ENCODE peak calls at places on chromosomes 11 and 22, in seven cellular contexts. J, P, A, H, W, N and L are unnamed samples.

GRCh38 chr11:122267602-122268001 is 151.6 kb upstream of the BLID start:
- DNase-seq in A (no peak), N (peak; percentile 71), W (peak; percentile 87), P (peak; percentile 21), J (no peak), H (peak; percentile 56), L (no peak)

GRCh38 chr11:75244052-75244814 is 3.7 kb downstream of the TPBGL start:
- DNase-seq in W (no peak), J (no peak), A (no peak), P (peak; percentile 2), H (no peak), N (no peak), L (no peak)

GRCh38 chr22:29190915-29191314 is 14.8 kb upstream of the EMID1 start:
- DNase-seq in H (no peak), N (no peak), P (no peak), A (no peak), J (no peak), W (no peak), L (no peak)

GRCh38 chr11:61777234-61778090 is 14.9 kb downstream of the TMEM258 start:
- DNase-seq in W (peak; percentile 11), H (no peak), N (no peak), A (no peak), J (no peak), P (peak; percentile 60), L (no peak)

GRCh38 chr11:86869966-86870570 is 69.7 kb downstream of the PRSS23 start:
- DNase-seq in W (peak; percentile 47), J (peak; percentile 53), H (peak; percentile 63), P (peak; percentile 69), A (peak; percentile 51), N (peak; percentile 58), L (peak; percentile 79)

GRCh38 chr11:94171693-94172440 is 43.2 kb downstream of the PANX1 start:
- DNase-seq in P (peak; percentile 39), H (peak; percentile 50), J (peak; percentile 39), A (peak; percentile 49), W (no peak), N (peak; percentile 60), L (peak; percentile 79)

GRCh38 chr22:17569971-17570511 is 6.7 kb downstream of the SLC25A18 start:
- DNase-seq in H (peak; percentile 4), J (no peak), W (peak; percentile 39), N (peak; percentile 17), A (no peak), P (no peak), L (no peak)

GRCh38 chr11:126181939-126182730 is 29.3 kb downstream of the RPUSD4 start:
- DNase-seq in H (no peak), P (no peak), A (no peak), J (no peak), N (no peak), W (no peak), L (no peak)

GRCh38 chr11:115085461-115086220 is 407.3 kb downstream of the NXPE2 start:
- DNase-seq in H (no peak), W (peak; percentile 28), J (no peak), A (no peak), P (peak; percentile 75), N (no peak), L (no peak)

GRCh38 chr11:88359529-88359928 is 22.0 kb upstream of the CTSC start:
- DNase-seq in W (no peak), H (no peak), A (no peak), N (no peak), P (no peak), J (peak; percentile 23), L (no peak)

GRCh38 chr11:33454264-33454663 is 197.1 kb downstream of the HIPK3 start:
- DNase-seq in P (peak; percentile 62), H (no peak), W (no peak), N (no peak), A (no peak), J (no peak), L (no peak)

GRCh38 chr11:8584096-8584495 is 9.9 kb downstream of the STK33 start:
- DNase-seq in A (no peak), P (no peak), J (no peak), W (peak; percentile 83), H (peak; percentile 47), N (no peak), L (no peak)

GRCh38 chr11:35304393-35304790 is 115.0 kb downstream of the SLC1A2 start:
- DNase-seq in J (no peak), A (no peak), P (no peak), N (peak; percentile 55), H (peak; percentile 88), W (peak; percentile 74), L (no peak)

GRCh38 chr22:30044369-30044768 is 35.9 kb upstream of the HORMAD2 start:
- DNase-seq in J (no peak), W (peak; percentile 99), A (no peak), P (peak; percentile 45), N (peak; percentile 71), H (peak; percentile 93), L (no peak)

GRCh38 chr22:37623075-37624016 is 14.7 kb downstream of the GGA1 start:
- DNase-seq in P (peak; percentile 94), H (peak; percentile 43), W (no peak), A (peak; percentile 75), J (peak; percentile 79), N (peak; percentile 44), L (peak; percentile 86)

GRCh38 chr11:64935634-64936081 is at the start of gene GPHA2:
- DNase-seq in N (peak; percentile 15), W (no peak), H (no peak), P (no peak), A (peak; percentile 39), J (no peak), L (peak; percentile 82)

GRCh38 chr11:514606-515005 is 7.6 kb upstream of the RNH1 start:
- DNase-seq in A (no peak), N (no peak), P (no peak), H (no peak), J (no peak), W (no peak), L (no peak)
- H2AFZ ChIP-seq in A (no peak overlapping the region), N (no peak overlapping the region), P (no peak overlapping the region), H (no peak overlapping the region), J (no peak overlapping the region), W (no peak overlapping the region), L (no peak overlapping the region)

GRCh38 chr11:46335858-46336600 is 11.2 kb upstream of the DGKZ start:
- DNase-seq in H (no peak), A (no peak), P (no peak), J (no peak), N (peak; percentile 11), W (no peak), L (peak; percentile 74)
- H2AFZ ChIP-seq in H (peak overlapping the region; percentile 2), A (peak overlapping the region; percentile 72), P (no peak overlapping the region), J (no peak overlapping the region), N (no peak overlapping the region), W (no peak overlapping the region), L (no peak overlapping the region)

DNA sequence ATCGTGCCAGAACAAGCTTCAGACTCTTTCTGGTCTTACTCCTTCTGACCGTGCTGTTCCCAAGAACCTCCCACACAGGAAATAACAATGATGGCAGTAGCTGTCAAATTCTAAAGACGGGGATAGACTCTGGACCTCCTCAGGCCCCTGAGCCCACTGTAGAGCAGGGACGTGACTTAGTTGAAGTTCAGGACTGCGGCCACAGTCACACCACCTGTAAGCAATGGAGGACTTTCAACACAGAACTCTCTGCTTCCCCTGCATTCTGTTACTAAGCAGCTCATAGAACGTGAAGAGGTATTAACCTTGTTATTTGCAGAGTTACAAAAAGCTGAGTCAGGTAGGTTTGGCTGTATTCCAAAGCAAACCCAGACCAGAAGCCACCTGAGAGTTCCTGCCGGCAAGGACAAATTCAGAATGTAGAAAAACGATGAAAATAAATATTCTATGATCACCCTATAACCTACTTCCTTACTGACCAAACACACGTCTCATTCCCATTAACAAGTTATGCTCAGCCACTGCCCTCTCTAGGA is 12.7 kb downstream of the TMEM45B start:
- DNase-seq in N (peak; percentile 99), J (no peak), H (no peak), P (no peak), A (no peak), W (no peak), L (no peak)
- H2AFZ ChIP-seq in N (no peak overlapping the region), J (no peak overlapping the region), H (no peak overlapping the region), P (no peak overlapping the region), A (no peak overlapping the region), W (no peak overlapping the region), L (no peak overlapping the region)

DNA sequence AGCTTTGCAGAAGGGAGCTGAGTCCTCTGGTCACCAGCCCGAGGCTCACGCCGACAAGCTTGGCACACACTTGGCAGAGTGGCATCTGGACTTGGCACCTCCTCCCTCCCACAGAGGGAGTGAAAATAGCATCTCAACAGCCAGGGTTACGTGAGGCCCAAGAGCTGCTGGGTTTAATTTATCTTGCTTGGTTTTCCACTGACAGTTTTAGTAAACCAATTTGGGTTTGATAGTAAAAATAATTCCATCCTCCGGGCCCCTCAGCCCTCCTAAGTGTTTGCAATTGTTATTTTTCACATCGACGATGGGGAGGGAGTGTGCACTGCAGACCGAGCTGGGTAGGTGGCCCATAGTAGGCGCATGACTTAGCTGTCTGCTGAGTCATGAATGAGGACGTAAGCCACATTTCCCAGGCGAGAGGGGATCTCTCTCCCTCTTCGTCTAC is 107.6 kb upstream of the ASPHD2 start:
- DNase-seq in N (peak; percentile 31), W (peak; percentile 87), P (no peak), H (peak; percentile 45), A (no peak), J (no peak), L (no peak)
- H2AFZ ChIP-seq in N (no peak overlapping the region), W (no peak overlapping the region), P (no peak overlapping the region), H (no peak overlapping the region), A (no peak overlapping the region), J (no peak overlapping the region), L (no peak overlapping the region)

GRCh38 chr22:32707971-32708370 is 93.5 kb upstream of the TIMP3 start:
- DNase-seq in W (no peak), J (no peak), H (no peak), A (no peak), P (no peak), N (no peak), L (no peak)
- H2AFZ ChIP-seq in W (no peak overlapping the region), J (no peak overlapping the region), H (no peak overlapping the region), A (no peak overlapping the region), P (no peak overlapping the region), N (no peak overlapping the region), L (no peak overlapping the region)

GRCh38 chr11:111925953-111926352 is 7.2 kb downstream of the C11orf52 start:
- DNase-seq in N (no peak), H (no peak), W (no peak), A (no peak), J (no peak), P (no peak), L (no peak)
- H2AFZ ChIP-seq in N (peak overlapping the region; percentile 74), H (peak overlapping the region; percentile 98), W (no peak overlapping the region), A (peak overlapping the region; percentile 88), J (peak overlapping the region; percentile 90), P (peak overlapping the region; percentile 93), L (no peak overlapping the region)